ENCODE peak calls at places on chromosomes 11 and 22, in nine cellular contexts. One of them, this sample, is unnamed.

GRCh38 chr11:76323804-76324203 is 57.1 kb downstream of the THAP12 start:
- DNase-seq in left ventricle myocardium inferior: no peak
- DNase-seq in epithelial cell of esophagus: no peak
- DNase-seq in CD4-positive, CD25-positive, alpha-beta regulatory T cell: no peak
- DNase-seq in neuronal stem cell: no peak
- DNase-seq in lower lobe of right lung: peak
- DNase-seq in naive thymus-derived CD4-positive, alpha-beta T cell: no peak
- DNase-seq in fibroblast of mammary gland: no peak
- DNase-seq in kidney: peak
- DNase-seq in this sample: no peak

GRCh38 chr22:45496451-45496941 is 6.2 kb upstream of the FBLN1 start:
- DNase-seq in left ventricle myocardium inferior: no peak
- DNase-seq in epithelial cell of esophagus: no peak
- DNase-seq in CD4-positive, CD25-positive, alpha-beta regulatory T cell: no peak
- DNase-seq in neuronal stem cell: no peak
- DNase-seq in lower lobe of right lung: no peak
- DNase-seq in naive thymus-derived CD4-positive, alpha-beta T cell: no peak
- DNase-seq in fibroblast of mammary gland: no peak
- DNase-seq in kidney: peak
- DNase-seq in this sample: no peak

GRCh38 chr11:94738746-94739145 is 29.4 kb upstream of the AMOTL1 start:
- DNase-seq in left ventricle myocardium inferior: no peak
- DNase-seq in epithelial cell of esophagus: no peak
- DNase-seq in CD4-positive, CD25-positive, alpha-beta regulatory T cell: no peak
- DNase-seq in neuronal stem cell: no peak
- DNase-seq in lower lobe of right lung: no peak
- DNase-seq in naive thymus-derived CD4-positive, alpha-beta T cell: no peak
- DNase-seq in fibroblast of mammary gland: no peak
- DNase-seq in kidney: no peak
- DNase-seq in this sample: no peak

GRCh38 chr11:46105902-46106301 is 15.4 kb downstream of the PHF21A start:
- DNase-seq in left ventricle myocardium inferior: no peak
- DNase-seq in epithelial cell of esophagus: no peak
- DNase-seq in CD4-positive, CD25-positive, alpha-beta regulatory T cell: no peak
- DNase-seq in neuronal stem cell: no peak
- DNase-seq in lower lobe of right lung: no peak
- DNase-seq in naive thymus-derived CD4-positive, alpha-beta T cell: no peak
- DNase-seq in fibroblast of mammary gland: no peak
- DNase-seq in kidney: no peak
- DNase-seq in this sample: peak

GRCh38 chr11:72844356-72844755 is 30.1 kb downstream of the ATG16L2 start:
- DNase-seq in left ventricle myocardium inferior: no peak
- DNase-seq in epithelial cell of esophagus: no peak
- DNase-seq in CD4-positive, CD25-positive, alpha-beta regulatory T cell: no peak
- DNase-seq in neuronal stem cell: no peak
- DNase-seq in lower lobe of right lung: no peak
- DNase-seq in naive thymus-derived CD4-positive, alpha-beta T cell: no peak
- DNase-seq in fibroblast of mammary gland: peak
- DNase-seq in kidney: no peak
- DNase-seq in this sample: no peak

GRCh38 chr22:36726007-36726380 is 22.4 kb upstream of the CACNG2 start:
- DNase-seq in left ventricle myocardium inferior: no peak
- DNase-seq in epithelial cell of esophagus: no peak
- DNase-seq in CD4-positive, CD25-positive, alpha-beta regulatory T cell: no peak
- DNase-seq in neuronal stem cell: no peak
- DNase-seq in lower lobe of right lung: no peak
- DNase-seq in naive thymus-derived CD4-positive, alpha-beta T cell: no peak
- DNase-seq in fibroblast of mammary gland: no peak
- DNase-seq in kidney: no peak
- DNase-seq in this sample: no peak

GRCh38 chr11:46277623-46278386 is at the start of gene CREB3L1:
- DNase-seq in left ventricle myocardium inferior: peak
- DNase-seq in epithelial cell of esophagus: no peak
- DNase-seq in CD4-positive, CD25-positive, alpha-beta regulatory T cell: no peak
- DNase-seq in neuronal stem cell: no peak
- DNase-seq in lower lobe of right lung: peak
- DNase-seq in naive thymus-derived CD4-positive, alpha-beta T cell: no peak
- DNase-seq in fibroblast of mammary gland: peak
- DNase-seq in kidney: peak
- DNase-seq in this sample: no peak

GRCh38 chr11:87263439-87263838 is 225.7 kb downstream of the TMEM135 start:
- DNase-seq in left ventricle myocardium inferior: no peak
- DNase-seq in epithelial cell of esophagus: no peak
- DNase-seq in CD4-positive, CD25-positive, alpha-beta regulatory T cell: no peak
- DNase-seq in neuronal stem cell: no peak
- DNase-seq in lower lobe of right lung: no peak
- DNase-seq in naive thymus-derived CD4-positive, alpha-beta T cell: no peak
- DNase-seq in fibroblast of mammary gland: no peak
- DNase-seq in kidney: no peak
- DNase-seq in this sample: no peak

GRCh38 chr11:35529971-35530495 is 4.6 kb upstream of the PAMR1 start:
- DNase-seq in left ventricle myocardium inferior: peak
- DNase-seq in epithelial cell of esophagus: peak
- DNase-seq in CD4-positive, CD25-positive, alpha-beta regulatory T cell: no peak
- DNase-seq in neuronal stem cell: no peak
- DNase-seq in lower lobe of right lung: no peak
- DNase-seq in naive thymus-derived CD4-positive, alpha-beta T cell: no peak
- DNase-seq in fibroblast of mammary gland: peak
- DNase-seq in kidney: no peak
- DNase-seq in this sample: no peak

GRCh38 chr22:44278234-44279058 is 34.3 kb downstream of the SHISAL1 start:
- DNase-seq in left ventricle myocardium inferior: no peak
- DNase-seq in epithelial cell of esophagus: no peak
- DNase-seq in CD4-positive, CD25-positive, alpha-beta regulatory T cell: no peak
- DNase-seq in neuronal stem cell: no peak
- DNase-seq in lower lobe of right lung: no peak
- DNase-seq in naive thymus-derived CD4-positive, alpha-beta T cell: no peak
- DNase-seq in fibroblast of mammary gland: no peak
- DNase-seq in kidney: peak
- DNase-seq in this sample: no peak

GRCh38 chr22:20425821-20426615 is 11.6 kb downstream of the SCARF2 start:
- DNase-seq in left ventricle myocardium inferior: no peak
- DNase-seq in epithelial cell of esophagus: no peak
- DNase-seq in CD4-positive, CD25-positive, alpha-beta regulatory T cell: no peak
- DNase-seq in neuronal stem cell: no peak
- DNase-seq in lower lobe of right lung: no peak
- DNase-seq in naive thymus-derived CD4-positive, alpha-beta T cell: no peak
- DNase-seq in fibroblast of mammary gland: no peak
- DNase-seq in kidney: peak
- DNase-seq in this sample: no peak

GRCh38 chr11:25766332-25767015 is 565.5 kb upstream of the ANO3 start:
- DNase-seq in left ventricle myocardium inferior: no peak
- DNase-seq in epithelial cell of esophagus: peak
- DNase-seq in CD4-positive, CD25-positive, alpha-beta regulatory T cell: no peak
- DNase-seq in neuronal stem cell: no peak
- DNase-seq in lower lobe of right lung: no peak
- DNase-seq in naive thymus-derived CD4-positive, alpha-beta T cell: no peak
- DNase-seq in fibroblast of mammary gland: no peak
- DNase-seq in kidney: no peak
- DNase-seq in this sample: no peak

GRCh38 chr11:85961930-85962363 is 106.8 kb downstream of the CCDC83 start:
- DNase-seq in left ventricle myocardium inferior: no peak
- DNase-seq in epithelial cell of esophagus: peak
- DNase-seq in CD4-positive, CD25-positive, alpha-beta regulatory T cell: no peak
- DNase-seq in neuronal stem cell: no peak
- DNase-seq in lower lobe of right lung: no peak
- DNase-seq in naive thymus-derived CD4-positive, alpha-beta T cell: no peak
- DNase-seq in fibroblast of mammary gland: peak
- DNase-seq in kidney: no peak
- DNase-seq in this sample: no peak

GRCh38 chr11:18064450-18065048 is 18.5 kb upstream of the TPH1 start:
- DNase-seq in left ventricle myocardium inferior: no peak
- DNase-seq in epithelial cell of esophagus: no peak
- DNase-seq in CD4-positive, CD25-positive, alpha-beta regulatory T cell: no peak
- DNase-seq in neuronal stem cell: no peak
- DNase-seq in lower lobe of right lung: no peak
- DNase-seq in naive thymus-derived CD4-positive, alpha-beta T cell: no peak
- DNase-seq in fibroblast of mammary gland: no peak
- DNase-seq in kidney: no peak
- DNase-seq in this sample: no peak

GRCh38 chr11:41044747-41045146 is 414.7 kb downstream of the LRRC4C start:
- DNase-seq in left ventricle myocardium inferior: no peak
- DNase-seq in epithelial cell of esophagus: no peak
- DNase-seq in CD4-positive, CD25-positive, alpha-beta regulatory T cell: no peak
- DNase-seq in neuronal stem cell: no peak
- DNase-seq in lower lobe of right lung: no peak
- DNase-seq in naive thymus-derived CD4-positive, alpha-beta T cell: no peak
- DNase-seq in fibroblast of mammary gland: no peak
- DNase-seq in kidney: no peak
- DNase-seq in this sample: no peak

GRCh38 chr11:41039592-41039991 is 419.9 kb downstream of the LRRC4C start:
- DNase-seq in left ventricle myocardium inferior: no peak
- DNase-seq in epithelial cell of esophagus: no peak
- DNase-seq in CD4-positive, CD25-positive, alpha-beta regulatory T cell: no peak
- DNase-seq in neuronal stem cell: no peak
- DNase-seq in lower lobe of right lung: no peak
- DNase-seq in naive thymus-derived CD4-positive, alpha-beta T cell: no peak
- DNase-seq in fibroblast of mammary gland: no peak
- DNase-seq in kidney: no peak
- DNase-seq in this sample: no peak

GRCh38 chr11:41040474-41040873 is 419.0 kb downstream of the LRRC4C start:
- DNase-seq in left ventricle myocardium inferior: no peak
- DNase-seq in epithelial cell of esophagus: no peak
- DNase-seq in CD4-positive, CD25-positive, alpha-beta regulatory T cell: no peak
- DNase-seq in neuronal stem cell: no peak
- DNase-seq in lower lobe of right lung: no peak
- DNase-seq in naive thymus-derived CD4-positive, alpha-beta T cell: no peak
- DNase-seq in fibroblast of mammary gland: no peak
- DNase-seq in kidney: no peak
- DNase-seq in this sample: no peak
- H3K4me3 ChIP-seq in left ventricle myocardium inferior: no peak
- H3K4me3 ChIP-seq in epithelial cell of esophagus: no peak
- H3K4me3 ChIP-seq in CD4-positive, CD25-positive, alpha-beta regulatory T cell: no peak
- H3K4me3 ChIP-seq in neuronal stem cell: no peak
- H3K4me3 ChIP-seq in lower lobe of right lung: no peak
- H3K4me3 ChIP-seq in naive thymus-derived CD4-positive, alpha-beta T cell: no peak
- H3K4me3 ChIP-seq in fibroblast of mammary gland: no peak
- H3K4me3 ChIP-seq in kidney: no peak
- H3K4me3 ChIP-seq in this sample: no peak

GRCh38 chr11:117083011-117083940 is 15.0 kb downstream of the SIK3 start:
- DNase-seq in left ventricle myocardium inferior: no peak
- DNase-seq in epithelial cell of esophagus: no peak
- DNase-seq in CD4-positive, CD25-positive, alpha-beta regulatory T cell: no peak
- DNase-seq in neuronal stem cell: no peak
- DNase-seq in lower lobe of right lung: no peak
- DNase-seq in naive thymus-derived CD4-positive, alpha-beta T cell: no peak
- DNase-seq in fibroblast of mammary gland: no peak
- DNase-seq in kidney: no peak
- DNase-seq in this sample: no peak
- H3K4me3 ChIP-seq in left ventricle myocardium inferior: no peak
- H3K4me3 ChIP-seq in epithelial cell of esophagus: no peak
- H3K4me3 ChIP-seq in CD4-positive, CD25-positive, alpha-beta regulatory T cell: no peak
- H3K4me3 ChIP-seq in neuronal stem cell: no peak
- H3K4me3 ChIP-seq in lower lobe of right lung: no peak
- H3K4me3 ChIP-seq in naive thymus-derived CD4-positive, alpha-beta T cell: no peak
- H3K4me3 ChIP-seq in fibroblast of mammary gland: no peak
- H3K4me3 ChIP-seq in kidney: peak
- H3K4me3 ChIP-seq in this sample: no peak

GRCh38 chr11:61969838-61970452 is 2.5 kb upstream of the FTH1 start:
- DNase-seq in left ventricle myocardium inferior: no peak
- DNase-seq in epithelial cell of esophagus: peak
- DNase-seq in CD4-positive, CD25-positive, alpha-beta regulatory T cell: no peak
- DNase-seq in neuronal stem cell: no peak
- DNase-seq in lower lobe of right lung: no peak
- DNase-seq in naive thymus-derived CD4-positive, alpha-beta T cell: no peak
- DNase-seq in fibroblast of mammary gland: peak
- DNase-seq in kidney: no peak
- DNase-seq in this sample: peak
- H3K4me3 ChIP-seq in left ventricle myocardium inferior: no peak
- H3K4me3 ChIP-seq in epithelial cell of esophagus: no peak
- H3K4me3 ChIP-seq in CD4-positive, CD25-positive, alpha-beta regulatory T cell: no peak
- H3K4me3 ChIP-seq in neuronal stem cell: no peak
- H3K4me3 ChIP-seq in lower lobe of right lung: peak
- H3K4me3 ChIP-seq in naive thymus-derived CD4-positive, alpha-beta T cell: peak
- H3K4me3 ChIP-seq in fibroblast of mammary gland: no peak
- H3K4me3 ChIP-seq in kidney: no peak
- H3K4me3 ChIP-seq in this sample: no peak

GRCh38 chr22:28589102-28589501 is 90.5 kb downstream of the TTC28 start:
- DNase-seq in left ventricle myocardium inferior: no peak
- DNase-seq in epithelial cell of esophagus: no peak
- DNase-seq in CD4-positive, CD25-positive, alpha-beta regulatory T cell: no peak
- DNase-seq in neuronal stem cell: no peak
- DNase-seq in lower lobe of right lung: no peak
- DNase-seq in naive thymus-derived CD4-positive, alpha-beta T cell: no peak
- DNase-seq in fibroblast of mammary gland: no peak
- DNase-seq in kidney: no peak
- DNase-seq in this sample: no peak

GRCh38 chr22:28597665-28598064 is 82.0 kb downstream of the TTC28 start:
- DNase-seq in left ventricle myocardium inferior: no peak
- DNase-seq in epithelial cell of esophagus: no peak
- DNase-seq in CD4-positive, CD25-positive, alpha-beta regulatory T cell: no peak
- DNase-seq in neuronal stem cell: no peak
- DNase-seq in lower lobe of right lung: no peak
- DNase-seq in naive thymus-derived CD4-positive, alpha-beta T cell: no peak
- DNase-seq in fibroblast of mammary gland: no peak
- DNase-seq in kidney: no peak
- DNase-seq in this sample: no peak

GRCh38 chr22:28593299-28593698 is 86.3 kb downstream of the TTC28 start:
- DNase-seq in left ventricle myocardium inferior: no peak
- DNase-seq in epithelial cell of esophagus: no peak
- DNase-seq in CD4-positive, CD25-positive, alpha-beta regulatory T cell: no peak
- DNase-seq in neuronal stem cell: no peak
- DNase-seq in lower lobe of right lung: no peak
- DNase-seq in naive thymus-derived CD4-positive, alpha-beta T cell: no peak
- DNase-seq in fibroblast of mammary gland: no peak
- DNase-seq in kidney: no peak
- DNase-seq in this sample: no peak

GRCh38 chr22:28594784-28595324 is 84.8 kb downstream of the TTC28 start:
- DNase-seq in left ventricle myocardium inferior: no peak
- DNase-seq in epithelial cell of esophagus: peak
- DNase-seq in CD4-positive, CD25-positive, alpha-beta regulatory T cell: peak
- DNase-seq in neuronal stem cell: peak
- DNase-seq in lower lobe of right lung: no peak
- DNase-seq in naive thymus-derived CD4-positive, alpha-beta T cell: peak
- DNase-seq in fibroblast of mammary gland: peak
- DNase-seq in kidney: no peak
- DNase-seq in this sample: peak

DNA sequence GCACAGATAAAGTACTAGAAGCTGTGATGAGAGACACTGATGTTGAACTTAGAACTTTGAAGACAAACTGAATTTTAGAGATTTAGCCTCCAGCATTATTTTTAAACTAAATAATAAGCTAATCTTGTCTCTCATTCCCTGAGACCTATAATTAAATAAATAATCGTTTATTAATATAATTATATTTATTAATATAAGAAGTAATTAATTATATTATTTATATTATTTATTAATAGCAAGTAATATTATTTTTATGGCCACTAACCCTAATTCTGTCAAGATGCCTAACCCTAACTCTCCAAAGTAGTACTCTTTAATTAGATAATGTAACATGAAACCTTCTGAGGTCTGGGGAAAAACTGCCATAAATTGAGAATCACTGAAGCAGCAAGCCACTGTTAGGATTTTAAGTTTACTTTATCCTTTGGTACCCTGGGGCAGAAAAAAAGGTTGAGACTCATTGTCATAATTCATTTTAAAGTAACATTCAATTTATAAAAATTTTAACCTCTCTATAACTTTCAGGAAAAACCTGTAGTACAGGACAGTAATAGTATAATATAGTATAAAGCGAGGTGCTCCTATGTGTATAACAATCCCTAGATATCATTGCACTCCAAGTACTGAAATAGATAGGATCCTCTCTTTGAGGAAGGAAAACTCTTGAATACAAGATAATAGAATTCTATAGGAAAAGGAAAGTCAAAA is 85.4 kb downstream of the TTC28 start:
- DNase-seq in left ventricle myocardium inferior: no peak
- DNase-seq in epithelial cell of esophagus: no peak
- DNase-seq in CD4-positive, CD25-positive, alpha-beta regulatory T cell: no peak
- DNase-seq in neuronal stem cell: no peak
- DNase-seq in lower lobe of right lung: no peak
- DNase-seq in naive thymus-derived CD4-positive, alpha-beta T cell: no peak
- DNase-seq in fibroblast of mammary gland: no peak
- DNase-seq in kidney: no peak
- DNase-seq in this sample: no peak
- H3K4me3 ChIP-seq in left ventricle myocardium inferior: no peak
- H3K4me3 ChIP-seq in epithelial cell of esophagus: no peak
- H3K4me3 ChIP-seq in CD4-positive, CD25-positive, alpha-beta regulatory T cell: no peak
- H3K4me3 ChIP-seq in neuronal stem cell: no peak
- H3K4me3 ChIP-seq in lower lobe of right lung: no peak
- H3K4me3 ChIP-seq in naive thymus-derived CD4-positive, alpha-beta T cell: no peak
- H3K4me3 ChIP-seq in fibroblast of mammary gland: no peak
- H3K4me3 ChIP-seq in kidney: no peak
- H3K4me3 ChIP-seq in this sample: no peak

This sample was measured in HL-60.